ENCODE peak calls at places on chromosomes 3 and 15, in eight cellular contexts. M is DND-41, P is breast epithelium, B is omental fat pad, E is stomach, I is HL-60, H is HCT116, W is fibroblast of pulmonary artery. O is an unnamed sample.
A peak's percentile ranks its signal among the peaks of the same experiment; 100 is the strongest.

GRCh38 chr15:90101969-90102890 is at the start of gene IDH2:
- DNase-seq in M (peak; percentile 71), P (peak; percentile 59), B (no peak), E (peak; percentile 88), I (peak; percentile 65), H (peak; percentile 38), W (peak; percentile 73), O (peak; percentile 77)

GRCh38 chr3:23390989-23391388 is 187.9 kb downstream of the UBE2E2 start:
- DNase-seq in M (no peak), P (no peak), B (no peak), E (no peak), I (no peak), H (no peak), W (no peak), O (no peak)

GRCh38 chr15:40511472-40512133 is 40.8 kb downstream of the CHST14 start:
- DNase-seq in M (no peak), P (peak; percentile 44), B (no peak), E (peak; percentile 93), I (peak; percentile 7), H (no peak), W (peak; percentile 29), O (peak; percentile 20)

GRCh38 chr3:71722693-71723092 is 2.5 kb downstream of the EIF4E3 start:
- DNase-seq in M (no peak), P (no peak), B (no peak), E (no peak), I (no peak), H (no peak), W (no peak), O (no peak)

GRCh38 chr15:31332020-31332680 is 5.5 kb downstream of the KLF13 start:
- DNase-seq in M (no peak), P (no peak), B (no peak), E (no peak), I (no peak), H (no peak), W (no peak), O (no peak)

GRCh38 chr3:98548544-98548943 is 16.8 kb downstream of the GPR15 start:
- DNase-seq in M (no peak), P (no peak), B (no peak), E (no peak), I (no peak), H (no peak), W (no peak), O (no peak)

GRCh38 chr3:50047426-50047825 is 41.3 kb upstream of the RBM5 start:
- DNase-seq in M (no peak), P (no peak), B (no peak), E (no peak), I (no peak), H (no peak), W (no peak), O (no peak)

GRCh38 chr3:33131328-33132018 is 17.7 kb downstream of the CRTAP start:
- DNase-seq in M (peak; percentile 49), P (no peak), B (no peak), E (peak; percentile 51), I (peak; percentile 57), H (peak; percentile 44), W (peak; percentile 84), O (no peak)

GRCh38 chr15:53307952-53308624 is 451.4 kb downstream of the WDR72 start:
- DNase-seq in M (no peak), P (no peak), B (no peak), E (no peak), I (no peak), H (no peak), W (no peak), O (no peak)

GRCh38 chr3:70360985-70361384 is 48.5 kb upstream of the MDFIC2 start:
- DNase-seq in M (no peak), P (no peak), B (no peak), E (no peak), I (no peak), H (no peak), W (peak; percentile 32), O (no peak)

GRCh38 chr3:45546636-45547201 is 47.8 kb upstream of the LIMD1 start:
- DNase-seq in M (peak; percentile 29), P (no peak), B (no peak), E (no peak), I (no peak), H (peak; percentile 13), W (no peak), O (no peak)

GRCh38 chr3:194570898-194571297 is 62.3 kb downstream of the TMEM44 start:
- DNase-seq in M (no peak), P (no peak), B (no peak), E (no peak), I (no peak), H (no peak), W (no peak), O (no peak)

GRCh38 chr3:176767385-176767784 is 429.9 kb downstream of the TBL1XR1 start:
- DNase-seq in M (no peak), P (peak; percentile 22), B (no peak), E (peak; percentile 28), I (no peak), H (peak; percentile 55), W (peak; percentile 60), O (no peak)

GRCh38 chr15:64574220-64574994 is 114.0 kb downstream of the ZNF609 start:
- DNase-seq in M (no peak), P (no peak), B (no peak), E (no peak), I (no peak), H (no peak), W (peak; percentile 39), O (no peak)

DNA sequence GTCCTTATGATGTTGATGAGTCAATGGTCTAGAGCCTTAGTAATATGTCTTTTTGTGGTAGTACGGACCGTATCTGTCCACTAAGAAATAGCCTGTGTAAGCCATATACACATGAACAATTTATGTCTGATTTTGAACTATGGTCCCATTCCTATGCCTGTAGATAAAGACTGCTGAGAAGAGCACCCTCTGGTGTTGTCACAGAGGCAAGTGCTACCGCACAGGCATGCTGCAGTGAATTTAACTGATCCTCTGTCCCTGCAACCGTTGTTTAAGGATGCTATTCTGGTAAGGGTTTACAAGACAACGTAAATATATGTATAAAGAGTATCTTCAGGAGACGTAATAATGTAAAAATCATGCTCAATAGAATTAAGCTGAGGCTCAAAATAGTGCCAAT is 170.7 kb downstream of the UBE3A start:
- DNase-seq in M (no peak), P (no peak), B (no peak), E (no peak), I (peak; percentile 2), H (no peak), W (no peak), O (no peak)
- TF ChIP-seq CTCF in M (peak; percentile 50), P (no peak), B (no peak), E (no peak), I (peak; percentile 26), H (peak; percentile 31), W (no peak), O (no peak)

GRCh38 chr3:189689625-189690024 is 58.4 kb downstream of the TP63 start:
- DNase-seq in M (no peak), P (no peak), B (no peak), E (no peak), I (no peak), H (no peak), W (no peak), O (no peak)

GRCh38 chr3:189685854-189686253 is 54.7 kb downstream of the TP63 start:
- DNase-seq in M (no peak), P (no peak), B (no peak), E (no peak), I (no peak), H (peak; percentile 2), W (peak; percentile 56), O (no peak)

GRCh38 chr3:189688296-189688695 is 57.1 kb downstream of the TP63 start:
- DNase-seq in M (no peak), P (no peak), B (no peak), E (no peak), I (no peak), H (no peak), W (no peak), O (no peak)

GRCh38 chr3:189690237-189690636 is 59.0 kb downstream of the TP63 start:
- DNase-seq in M (no peak), P (no peak), B (no peak), E (no peak), I (peak; percentile 5), H (no peak), W (no peak), O (no peak)

GRCh38 chr3:189687475-189687874 is 56.3 kb downstream of the TP63 start:
- DNase-seq in M (no peak), P (no peak), B (no peak), E (no peak), I (no peak), H (no peak), W (no peak), O (no peak)
- TF ChIP-seq CTCF in M (no peak), P (no peak), B (no peak), E (no peak), I (no peak), H (no peak), W (no peak), O (no peak)

GRCh38 chr3:42424911-42425310 is 14.5 kb upstream of the LYZL4 start:
- DNase-seq in M (no peak), P (no peak), B (no peak), E (no peak), I (no peak), H (no peak), W (no peak), O (no peak)
- TF ChIP-seq CTCF in M (no peak), P (no peak), B (no peak), E (no peak), I (no peak), H (no peak), W (no peak), O (no peak)

GRCh38 chr3:127777332-127777731 is 45.0 kb downstream of the MGLL start:
- DNase-seq in M (no peak), P (no peak), B (no peak), E (no peak), I (no peak), H (no peak), W (no peak), O (no peak)

GRCh38 chr3:127776347-127776746 is 46.0 kb downstream of the MGLL start:
- DNase-seq in M (no peak), P (no peak), B (no peak), E (no peak), I (no peak), H (no peak), W (no peak), O (no peak)

GRCh38 chr3:127773752-127774395 is 48.4 kb downstream of the MGLL start:
- DNase-seq in M (no peak), P (no peak), B (no peak), E (no peak), I (no peak), H (no peak), W (no peak), O (no peak)

GRCh38 chr3:127774647-127775046 is 47.7 kb downstream of the MGLL start:
- DNase-seq in M (no peak), P (no peak), B (no peak), E (no peak), I (no peak), H (no peak), W (no peak), O (no peak)

DNA sequence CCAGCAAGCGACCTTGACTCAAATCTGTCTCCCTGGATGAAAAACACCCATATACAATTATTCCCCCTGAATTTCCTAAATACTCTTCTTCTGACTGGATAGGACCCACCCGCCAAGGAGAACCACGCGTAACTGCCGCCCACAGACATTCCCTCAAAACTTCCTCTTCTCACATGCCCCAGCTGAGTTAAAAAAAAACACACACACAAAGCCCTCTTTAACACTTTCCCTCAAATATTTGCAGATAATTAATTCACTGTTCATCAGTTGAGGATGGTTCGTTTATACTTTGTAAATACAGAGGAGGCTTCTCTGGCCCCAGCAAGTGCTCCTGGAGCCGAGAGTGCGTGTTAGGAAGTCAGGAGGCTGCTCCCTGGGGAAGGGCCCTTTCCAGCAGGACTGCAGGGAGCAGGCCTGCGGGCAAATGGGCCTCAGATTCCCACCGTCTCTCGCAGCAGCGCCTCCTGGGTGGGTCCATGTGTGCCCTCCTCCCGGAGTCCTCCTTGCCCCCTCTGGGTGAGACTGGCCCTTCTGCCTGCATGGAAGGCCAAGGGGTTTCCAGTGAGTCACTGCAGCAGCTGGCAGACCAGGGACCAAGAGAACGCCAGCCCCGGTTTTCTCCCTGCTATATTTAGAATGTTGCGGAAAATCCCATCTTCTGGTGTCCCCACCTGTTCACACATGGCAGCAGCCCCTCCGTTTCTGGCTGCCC is 46.8 kb downstream of the MGLL start:
- DNase-seq in M (no peak), P (no peak), B (peak; percentile 39), E (no peak), I (peak; percentile 61), H (no peak), W (peak; percentile 60), O (no peak)
- TF ChIP-seq CTCF in M (no peak), P (no peak), B (no peak), E (no peak), I (no peak), H (no peak), W (no peak), O (no peak)

O was measured in natural killer cell.